ENCODE peak calls at places on chromosomes 3 and 15, in eight cellular contexts. One of them, this sample, is unnamed.

GRCh38 chr3:159828542-159828943 is 160.1 kb upstream of the IL12A start:
- DNase-seq in transverse colon: no peak
- DNase-seq in testis: no peak
- DNase-seq in stomach: no peak
- DNase-seq in Ammon's horn: no peak
- DNase-seq in activated T-helper 1 cell treated with Interleukin-2 at 50 U/mL for 16 hours: no peak
- DNase-seq in naive thymus-derived CD4-positive, alpha-beta T cell: no peak
- DNase-seq in GM12878: no peak
- DNase-seq in this sample: no peak

GRCh38 chr3:119690043-119690656 is 12.7 kb upstream of the CFAP91 start:
- DNase-seq in transverse colon: no peak
- DNase-seq in testis: no peak
- DNase-seq in stomach: no peak
- DNase-seq in Ammon's horn: no peak
- DNase-seq in activated T-helper 1 cell treated with Interleukin-2 at 50 U/mL for 16 hours: no peak
- DNase-seq in naive thymus-derived CD4-positive, alpha-beta T cell: no peak
- DNase-seq in GM12878: no peak
- DNase-seq in this sample: no peak

GRCh38 chr3:83074485-83074884 is 1313.0 kb upstream of the GBE1 start:
- DNase-seq in transverse colon: no peak
- DNase-seq in testis: no peak
- DNase-seq in stomach: no peak
- DNase-seq in Ammon's horn: no peak
- DNase-seq in activated T-helper 1 cell treated with Interleukin-2 at 50 U/mL for 16 hours: no peak
- DNase-seq in naive thymus-derived CD4-positive, alpha-beta T cell: no peak
- DNase-seq in GM12878: no peak
- DNase-seq in this sample: no peak

GRCh38 chr15:74245342-74245931 is 9.3 kb downstream of the CCDC33 start:
- DNase-seq in transverse colon: no peak
- DNase-seq in testis: peak
- DNase-seq in stomach: no peak
- DNase-seq in Ammon's horn: peak
- DNase-seq in activated T-helper 1 cell treated with Interleukin-2 at 50 U/mL for 16 hours: no peak
- DNase-seq in naive thymus-derived CD4-positive, alpha-beta T cell: peak
- DNase-seq in GM12878: no peak
- DNase-seq in this sample: peak

GRCh38 chr15:39113741-39114140 is 467.1 kb upstream of the THBS1 start:
- DNase-seq in transverse colon: no peak
- DNase-seq in testis: no peak
- DNase-seq in stomach: no peak
- DNase-seq in Ammon's horn: no peak
- DNase-seq in activated T-helper 1 cell treated with Interleukin-2 at 50 U/mL for 16 hours: no peak
- DNase-seq in naive thymus-derived CD4-positive, alpha-beta T cell: no peak
- DNase-seq in GM12878: no peak
- DNase-seq in this sample: no peak

GRCh38 chr3:187916072-187916471 is 170.8 kb upstream of the BCL6 start:
- DNase-seq in transverse colon: no peak
- DNase-seq in testis: no peak
- DNase-seq in stomach: no peak
- DNase-seq in Ammon's horn: no peak
- DNase-seq in activated T-helper 1 cell treated with Interleukin-2 at 50 U/mL for 16 hours: no peak
- DNase-seq in naive thymus-derived CD4-positive, alpha-beta T cell: no peak
- DNase-seq in GM12878: no peak
- DNase-seq in this sample: no peak

GRCh38 chr3:105119801-105120340 is 246.8 kb upstream of the ALCAM start:
- DNase-seq in transverse colon: no peak
- DNase-seq in testis: no peak
- DNase-seq in stomach: no peak
- DNase-seq in Ammon's horn: no peak
- DNase-seq in activated T-helper 1 cell treated with Interleukin-2 at 50 U/mL for 16 hours: no peak
- DNase-seq in naive thymus-derived CD4-positive, alpha-beta T cell: no peak
- DNase-seq in GM12878: no peak
- DNase-seq in this sample: no peak

GRCh38 chr15:25497934-25498333 is 59.1 kb upstream of the UBE3A start:
- DNase-seq in transverse colon: no peak
- DNase-seq in testis: no peak
- DNase-seq in stomach: no peak
- DNase-seq in Ammon's horn: no peak
- DNase-seq in activated T-helper 1 cell treated with Interleukin-2 at 50 U/mL for 16 hours: no peak
- DNase-seq in naive thymus-derived CD4-positive, alpha-beta T cell: no peak
- DNase-seq in GM12878: no peak
- DNase-seq in this sample: no peak

GRCh38 chr3:184604039-184604955 is 42.7 kb downstream of the EPHB3 start:
- DNase-seq in transverse colon: no peak
- DNase-seq in testis: peak
- DNase-seq in stomach: no peak
- DNase-seq in Ammon's horn: no peak
- DNase-seq in activated T-helper 1 cell treated with Interleukin-2 at 50 U/mL for 16 hours: no peak
- DNase-seq in naive thymus-derived CD4-positive, alpha-beta T cell: no peak
- DNase-seq in GM12878: no peak
- DNase-seq in this sample: no peak

GRCh38 chr3:182644013-182644412 is 149.3 kb upstream of the ATP11B start:
- DNase-seq in transverse colon: no peak
- DNase-seq in testis: no peak
- DNase-seq in stomach: no peak
- DNase-seq in Ammon's horn: no peak
- DNase-seq in activated T-helper 1 cell treated with Interleukin-2 at 50 U/mL for 16 hours: no peak
- DNase-seq in naive thymus-derived CD4-positive, alpha-beta T cell: no peak
- DNase-seq in GM12878: no peak
- DNase-seq in this sample: no peak

GRCh38 chr15:67805008-67805681 is 20.2 kb upstream of the SKOR1 start:
- DNase-seq in transverse colon: no peak
- DNase-seq in testis: no peak
- DNase-seq in stomach: peak
- DNase-seq in Ammon's horn: no peak
- DNase-seq in activated T-helper 1 cell treated with Interleukin-2 at 50 U/mL for 16 hours: no peak
- DNase-seq in naive thymus-derived CD4-positive, alpha-beta T cell: no peak
- DNase-seq in GM12878: no peak
- DNase-seq in this sample: no peak

GRCh38 chr3:46861996-46862688 is 1.1 kb downstream of the MYL3 start:
- DNase-seq in transverse colon: no peak
- DNase-seq in testis: peak
- DNase-seq in stomach: no peak
- DNase-seq in Ammon's horn: no peak
- DNase-seq in activated T-helper 1 cell treated with Interleukin-2 at 50 U/mL for 16 hours: no peak
- DNase-seq in naive thymus-derived CD4-positive, alpha-beta T cell: no peak
- DNase-seq in GM12878: no peak
- DNase-seq in this sample: no peak

GRCh38 chr3:79926522-79926921 is 158.7 kb upstream of the ROBO1 start:
- DNase-seq in transverse colon: no peak
- DNase-seq in testis: no peak
- DNase-seq in stomach: no peak
- DNase-seq in Ammon's horn: no peak
- DNase-seq in activated T-helper 1 cell treated with Interleukin-2 at 50 U/mL for 16 hours: no peak
- DNase-seq in naive thymus-derived CD4-positive, alpha-beta T cell: no peak
- DNase-seq in GM12878: no peak
- DNase-seq in this sample: no peak

GRCh38 chr15:70589221-70589620 is 174.1 kb downstream of the UACA start:
- DNase-seq in transverse colon: no peak
- DNase-seq in testis: no peak
- DNase-seq in stomach: no peak
- DNase-seq in Ammon's horn: no peak
- DNase-seq in activated T-helper 1 cell treated with Interleukin-2 at 50 U/mL for 16 hours: no peak
- DNase-seq in naive thymus-derived CD4-positive, alpha-beta T cell: no peak
- DNase-seq in GM12878: no peak
- DNase-seq in this sample: no peak

GRCh38 chr3:114420072-114420471 is 126.2 kb downstream of the TIGIT start:
- DNase-seq in transverse colon: no peak
- DNase-seq in testis: no peak
- DNase-seq in stomach: no peak
- DNase-seq in Ammon's horn: no peak
- DNase-seq in activated T-helper 1 cell treated with Interleukin-2 at 50 U/mL for 16 hours: no peak
- DNase-seq in naive thymus-derived CD4-positive, alpha-beta T cell: no peak
- DNase-seq in GM12878: no peak
- DNase-seq in this sample: no peak